ENCODE peak calls at places on chromosomes 4 and X, in six cellular contexts. One of them, this sample, is unnamed.

GRCh38 chrX:78092296-78092695 is 11.8 kb upstream of the PGK1 start:
- DNase-seq in ascending aorta: no peak
- DNase-seq in GM23338: peak
- DNase-seq in foreskin fibroblast: peak
- DNase-seq in cardiac muscle cell: peak
- DNase-seq in Ammon's horn: no peak
- DNase-seq in this sample: no peak

GRCh38 chr4:16126714-16127113 is 42.9 kb upstream of the PROM1 start:
- DNase-seq in foreskin fibroblast: no peak
- DNase-seq in ascending aorta: no peak
- DNase-seq in Ammon's horn: no peak
- DNase-seq in cardiac muscle cell: no peak
- DNase-seq in GM23338: no peak
- DNase-seq in this sample: no peak

GRCh38 chr4:8305851-8306361 is 36.4 kb downstream of the HTRA3 start:
- DNase-seq in GM23338: peak
- DNase-seq in Ammon's horn: no peak
- DNase-seq in foreskin fibroblast: no peak
- DNase-seq in cardiac muscle cell: no peak
- DNase-seq in ascending aorta: peak
- DNase-seq in this sample: no peak

GRCh38 chr4:100632163-100632562 is 114.3 kb upstream of the EMCN start:
- DNase-seq in Ammon's horn: no peak
- DNase-seq in GM23338: no peak
- DNase-seq in ascending aorta: no peak
- DNase-seq in cardiac muscle cell: no peak
- DNase-seq in foreskin fibroblast: no peak
- DNase-seq in this sample: no peak

GRCh38 chr4:91636083-91636482 is 667.7 kb upstream of the GRID2 start:
- DNase-seq in Ammon's horn: no peak
- DNase-seq in cardiac muscle cell: no peak
- DNase-seq in GM23338: peak
- DNase-seq in ascending aorta: no peak
- DNase-seq in foreskin fibroblast: no peak
- DNase-seq in this sample: no peak

GRCh38 chrX:47200385-47201150 is 6.9 kb downstream of the UBA1 start:
- DNase-seq in Ammon's horn: no peak
- DNase-seq in foreskin fibroblast: peak
- DNase-seq in cardiac muscle cell: peak
- DNase-seq in ascending aorta: no peak
- DNase-seq in GM23338: no peak
- DNase-seq in this sample: no peak

GRCh38 chrX:103637604-103638338 is 9.0 kb downstream of the TCEAL1 start:
- DNase-seq in GM23338: no peak
- DNase-seq in cardiac muscle cell: no peak
- DNase-seq in ascending aorta: no peak
- DNase-seq in Ammon's horn: no peak
- DNase-seq in foreskin fibroblast: no peak
- DNase-seq in this sample: no peak

GRCh38 chr4:71287305-71287704 is 51.5 kb upstream of the SLC4A4 start:
- DNase-seq in GM23338: no peak
- DNase-seq in foreskin fibroblast: no peak
- DNase-seq in cardiac muscle cell: no peak
- DNase-seq in Ammon's horn: no peak
- DNase-seq in ascending aorta: no peak
- DNase-seq in this sample: no peak

GRCh38 chr4:151664289-151664688 is 96.5 kb downstream of the GATB start:
- DNase-seq in Ammon's horn: no peak
- DNase-seq in cardiac muscle cell: no peak
- DNase-seq in GM23338: no peak
- DNase-seq in ascending aorta: no peak
- DNase-seq in foreskin fibroblast: no peak
- DNase-seq in this sample: no peak

GRCh38 chr4:74444891-74445642 is at the start of gene AREG:
- DNase-seq in ascending aorta: peak
- DNase-seq in cardiac muscle cell: peak
- DNase-seq in foreskin fibroblast: peak
- DNase-seq in GM23338: peak
- DNase-seq in Ammon's horn: peak
- DNase-seq in this sample: no peak

GRCh38 chrX:68834371-68835103 is 5.7 kb downstream of the EFNB1 start:
- DNase-seq in foreskin fibroblast: no peak
- DNase-seq in Ammon's horn: no peak
- DNase-seq in GM23338: no peak
- DNase-seq in ascending aorta: peak
- DNase-seq in cardiac muscle cell: no peak
- DNase-seq in this sample: no peak

GRCh38 chrX:22652596-22652995 is 347.2 kb upstream of the DDX53 start:
- DNase-seq in cardiac muscle cell: peak
- DNase-seq in Ammon's horn: no peak
- DNase-seq in GM23338: peak
- DNase-seq in foreskin fibroblast: no peak
- DNase-seq in ascending aorta: no peak
- DNase-seq in this sample: no peak

GRCh38 chrX:127317159-127317558 is 497.6 kb downstream of the PRR32 start:
- DNase-seq in foreskin fibroblast: no peak
- DNase-seq in GM23338: peak
- DNase-seq in Ammon's horn: no peak
- DNase-seq in ascending aorta: no peak
- DNase-seq in cardiac muscle cell: no peak
- DNase-seq in this sample: no peak

GRCh38 chrX:6383911-6384310 is 151.0 kb downstream of the VCX3A start:
- DNase-seq in foreskin fibroblast: no peak
- DNase-seq in GM23338: no peak
- DNase-seq in ascending aorta: no peak
- DNase-seq in cardiac muscle cell: no peak
- DNase-seq in Ammon's horn: no peak
- DNase-seq in this sample: no peak

GRCh38 chr4:37827030-37827705 is 682 bp downstream of the PGM2 start:
- DNase-seq in GM23338: no peak
- DNase-seq in ascending aorta: peak
- DNase-seq in cardiac muscle cell: peak
- DNase-seq in Ammon's horn: no peak
- DNase-seq in foreskin fibroblast: peak
- DNase-seq in this sample: no peak

GRCh38 chr4:96729641-96730040 is 889.7 kb downstream of the PDHA2 start:
- DNase-seq in cardiac muscle cell: peak
- DNase-seq in foreskin fibroblast: no peak
- DNase-seq in GM23338: no peak
- DNase-seq in ascending aorta: no peak
- DNase-seq in Ammon's horn: peak
- DNase-seq in this sample: no peak

GRCh38 chr4:184330008-184330400 is 112.3 kb upstream of the ENPP6 start:
- DNase-seq in ascending aorta: peak
- DNase-seq in cardiac muscle cell: no peak
- DNase-seq in Ammon's horn: peak
- DNase-seq in foreskin fibroblast: no peak
- DNase-seq in GM23338: no peak
- DNase-seq in this sample: no peak

This sample was measured in brain pericyte.